ENCODE peak calls at places on chromosomes 2 and 18, in six cellular contexts. Q is H1, G is SK-N-SH, W is upper lobe of left lung, I is suprapubic skin, R is ovary. V is an unnamed sample. For H3K4me1, the result is how much of the 10 kb centered on the place peaks cover.

GRCh38 chr2:38377501-38378258 is 607 bp upstream of the ATL2 start:
- DNase-seq in I (no peak), W (no peak), R (no peak), G (no peak), Q (no peak), V (no peak)

GRCh38 chr18:3610818-3611217 is 160.8 kb downstream of the TGIF1 start:
- DNase-seq in I (peak), R (no peak), G (no peak), Q (no peak), W (no peak), V (peak)

GRCh38 chr2:189613077-189613636 is 32.6 kb upstream of the SLC40A1 start:
- DNase-seq in R (peak), Q (no peak), I (no peak), G (no peak), W (no peak), V (no peak)

GRCh38 chr2:136235451-136236418 is 117.8 kb upstream of the CXCR4 start:
- DNase-seq in G (no peak), R (no peak), W (no peak), I (no peak), Q (no peak), V (no peak)

GRCh38 chr2:205273627-205274026 is 408.7 kb upstream of the NRP2 start:
- DNase-seq in Q (no peak), I (no peak), G (peak), W (no peak), R (no peak), V (no peak)

GRCh38 chr2:201232125-201232815 is 28.1 kb upstream of the CASP8 start:
- DNase-seq in W (peak), I (peak), G (peak), Q (peak), R (peak), V (peak)

GRCh38 chr2:130376433-130377293 is 20.8 kb downstream of the PTPN18 start:
- DNase-seq in G (no peak), Q (no peak), I (no peak), W (no peak), R (no peak), V (peak)

GRCh38 chr2:118089015-118089800 is 937 bp downstream of the INSIG2 start:
- DNase-seq in W (no peak), G (peak), I (no peak), Q (no peak), R (no peak), V (no peak)

GRCh38 chr2:1790996-1791395 is 46.7 kb upstream of the PXDN start:
- DNase-seq in I (no peak), R (no peak), G (no peak), Q (no peak), W (no peak), V (no peak)
- H3K4me1 ChIP-seq in I (under half), R (under half), G (under half), Q (under half), W (under half), V (under half)

DNA sequence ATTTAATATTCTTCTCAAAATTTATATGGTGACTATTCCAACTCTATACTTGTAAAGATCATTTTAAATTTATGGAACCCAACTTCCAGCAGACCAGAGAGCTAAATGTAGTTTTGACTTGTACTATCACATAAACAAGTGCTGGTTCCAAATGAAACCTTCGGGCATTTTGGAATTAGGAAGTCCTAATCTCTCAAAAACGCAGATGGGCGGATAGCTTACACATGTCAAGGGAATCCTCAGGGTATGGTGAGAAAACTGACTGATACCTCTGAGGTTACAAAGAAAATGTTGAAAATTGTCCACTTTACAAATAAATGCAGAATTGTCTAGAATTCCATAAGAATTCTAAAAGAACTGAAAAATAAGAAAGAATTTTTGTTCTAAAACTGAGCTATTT is 224.1 kb downstream of the SS18 start:
- DNase-seq in I (no peak), R (no peak), G (no peak), Q (no peak), W (no peak), V (no peak)
- TF ChIP-seq EP300 in I (no peak), R (no peak), G (no peak), Q (no peak), W (no peak), V (no peak)

GRCh38 chr2:31187166-31187565 is 30.1 kb downstream of the CAPN14 start:
- DNase-seq in Q (no peak), I (no peak), G (no peak), R (no peak), W (no peak), V (no peak)
- H3K4me1 ChIP-seq in Q (under half), I (under half), G (under half), R (under half), W (under half), V (under half)

GRCh38 chr2:64609229-64609994 is 44.3 kb downstream of the SERTAD2 start:
- DNase-seq in R (peak), G (peak), W (peak), I (no peak), Q (no peak), V (peak)
- TF ChIP-seq EP300 in R (no peak), G (no peak), W (no peak), I (no peak), Q (no peak), V (no peak)

DNA sequence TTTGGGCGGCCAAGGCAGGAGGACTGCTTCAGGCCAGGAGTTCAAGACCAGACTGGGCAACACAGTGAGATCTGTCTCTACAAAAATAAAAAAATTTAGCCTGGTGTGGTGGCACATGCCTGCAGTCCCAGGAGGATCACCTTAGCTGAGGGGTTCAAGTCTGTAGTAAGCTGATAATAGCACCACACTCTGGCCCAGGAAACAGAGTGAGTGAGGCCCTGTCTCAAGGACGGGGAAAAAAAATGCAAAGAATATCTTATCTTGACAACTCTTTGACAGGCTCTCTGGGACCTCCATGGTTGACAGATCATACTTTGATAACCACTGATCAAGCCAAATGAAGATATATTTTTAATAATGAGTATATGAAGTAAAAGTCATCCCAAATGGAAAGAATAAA is 22.7 kb downstream of the USP34 start:
- DNase-seq in G (no peak), Q (no peak), I (no peak), R (no peak), W (no peak), V (no peak)
- H3K4me1 ChIP-seq in G (under half), Q (under half), I (under half), R (under half), W (under half), V (under half)

GRCh38 chr2:222860740-222861410 is at the start of gene ACSL3:
- DNase-seq in W (peak), G (peak), R (peak), Q (peak), I (peak), V (peak)
- TF ChIP-seq EP300 in W (no peak), G (peak), R (no peak), Q (no peak), I (no peak), V (peak)

V was measured in sigmoid colon.